ENCODE peak calls at places on chromosomes 1 and 21, in ten cellular contexts. G is lower lobe of right lung; D is aorta; V is CD8-positive, alpha-beta memory T cell; Q is iPS DF 6.9; P is spleen; U is HCT116; F is heart left ventricle; K is tibial nerve; W is SJSA1. L is an unnamed sample. For H3K27me3, H3K4me1 and H3K9me3, the result is how much of the 10 kb centered on the place peaks cover.

GRCh38 chr1:15584489-15585363 is at the start of gene AGMAT:
- DNase-seq in G (peak), D (peak), V (peak), Q (peak), P (peak), U (no peak), F (no peak), K (no peak), W (peak), L (peak)

GRCh38 chr1:62437273-62437945 is 560 bp downstream of the USP1 start:
- DNase-seq in G (no peak), D (no peak), V (peak), Q (no peak), P (no peak), U (no peak), F (no peak), K (no peak), W (no peak), L (no peak)

GRCh38 chr1:214310777-214311690 is 30.1 kb downstream of the SMYD2 start:
- DNase-seq in G (no peak), D (no peak), V (no peak), Q (no peak), P (no peak), U (no peak), F (no peak), K (no peak), W (no peak), L (no peak)

GRCh38 chr1:119683893-119684292 is 27.8 kb upstream of the PHGDH start:
- DNase-seq in G (no peak), D (no peak), V (no peak), Q (no peak), P (no peak), U (no peak), F (no peak), K (no peak), W (no peak), L (no peak)

GRCh38 chr1:91650764-91651163 is 150.1 kb downstream of the CDC7 start:
- DNase-seq in G (no peak), D (peak), V (no peak), Q (no peak), P (no peak), U (no peak), F (peak), K (peak), W (peak), L (peak)

GRCh38 chr1:97190326-97190725 is 468.7 kb downstream of the PTBP2 start:
- DNase-seq in G (no peak), D (no peak), V (no peak), Q (no peak), P (no peak), U (no peak), F (no peak), K (no peak), W (peak), L (no peak)

GRCh38 chr1:162404550-162405160 is 7.3 kb downstream of the SH2D1B start:
- DNase-seq in G (no peak), D (no peak), V (no peak), Q (no peak), P (no peak), U (no peak), F (no peak), K (no peak), W (peak), L (no peak)

GRCh38 chr21:42555756-42556438 is 42.2 kb downstream of the SLC37A1 start:
- DNase-seq in G (peak), D (peak), V (no peak), Q (no peak), P (peak), U (no peak), F (peak), K (no peak), W (no peak), L (no peak)

GRCh38 chr1:35809156-35810095 is 1.6 kb downstream of the AGO4 start:
- DNase-seq in G (no peak), D (no peak), V (no peak), Q (no peak), P (no peak), U (no peak), F (no peak), K (no peak), W (no peak), L (no peak)

GRCh38 chr1:38508272-38508671 is 351.3 kb downstream of the RRAGC start:
- DNase-seq in G (no peak), D (no peak), V (no peak), Q (no peak), P (no peak), U (no peak), F (no peak), K (no peak), W (no peak), L (no peak)

GRCh38 chr1:38502772-38503171 is 356.8 kb downstream of the RRAGC start:
- DNase-seq in G (no peak), D (no peak), V (no peak), Q (no peak), P (no peak), U (no peak), F (no peak), K (no peak), W (peak), L (no peak)

GRCh38 chr1:38512024-38512623 is 347.4 kb downstream of the RRAGC start:
- DNase-seq in G (no peak), D (no peak), V (no peak), Q (no peak), P (no peak), U (no peak), F (no peak), K (no peak), W (no peak), L (no peak)

GRCh38 chr1:38505950-38506349 is 353.6 kb downstream of the RRAGC start:
- DNase-seq in G (no peak), D (no peak), V (no peak), Q (no peak), P (no peak), U (no peak), F (no peak), K (no peak), W (no peak), L (no peak)

DNA sequence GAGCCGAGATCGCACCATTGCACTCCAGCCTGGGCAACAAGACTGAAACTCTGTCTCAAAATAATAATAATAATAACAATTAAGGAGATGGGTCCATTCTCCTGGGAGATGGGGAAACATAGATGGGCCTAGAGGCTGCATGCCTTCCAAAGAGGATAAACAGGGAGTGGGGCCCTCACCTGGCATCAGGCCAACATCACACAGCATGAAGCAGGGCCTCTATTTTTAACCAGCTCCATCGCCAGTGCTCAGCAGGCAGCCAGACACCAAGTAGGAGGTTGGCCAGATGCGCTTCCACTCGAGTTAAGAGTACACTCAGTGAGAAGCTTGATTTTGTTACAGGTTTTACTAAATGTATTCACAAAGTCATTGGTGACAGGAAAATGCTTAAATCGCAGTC is 352.0 kb downstream of the RRAGC start:
- DNase-seq in G (no peak), D (no peak), V (no peak), Q (no peak), P (no peak), U (no peak), F (no peak), K (no peak), W (no peak), L (no peak)
- H3K27me3 ChIP-seq in G (under half), D (under half), V (under half), Q (under half), P (half or more), U (half or more), F (under half), K (under half), W (under half), L (under half)

DNA sequence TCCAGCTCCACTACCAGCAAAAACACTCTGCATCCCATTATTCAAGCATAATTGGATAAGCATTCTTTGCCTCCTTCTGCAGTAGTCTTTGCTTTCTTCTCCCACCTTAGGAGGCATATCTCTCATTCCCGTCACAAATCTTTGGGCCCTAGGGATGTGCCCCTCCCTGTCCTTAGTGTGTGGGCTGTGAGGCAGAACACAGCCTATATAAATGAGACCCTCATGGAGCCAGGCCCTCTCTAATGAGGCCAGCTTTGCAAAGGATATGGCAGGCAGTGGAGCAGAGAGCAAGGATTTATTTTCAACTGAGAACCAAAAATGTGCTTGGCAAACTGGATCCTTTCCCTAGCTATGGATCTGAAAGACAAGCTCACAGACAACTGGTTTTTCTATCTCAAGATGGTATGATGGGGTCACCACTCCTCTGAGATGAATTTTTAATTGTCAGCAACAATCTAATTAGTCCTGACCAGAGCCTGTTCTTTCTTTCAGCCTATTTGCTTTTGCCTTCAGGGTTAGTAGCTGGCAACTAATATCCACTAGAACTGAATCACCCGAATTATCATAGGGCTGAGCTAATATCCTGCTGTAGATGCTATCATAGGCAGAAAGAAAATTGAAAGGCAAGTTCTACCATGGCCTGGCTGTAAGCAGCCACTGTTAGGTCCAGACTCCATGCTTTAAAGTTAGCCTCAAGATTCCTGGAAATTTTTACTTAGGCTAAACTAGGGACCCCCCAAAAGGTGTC is 134.2 kb downstream of the SYT2 start:
- DNase-seq in G (no peak), D (no peak), V (no peak), Q (no peak), P (no peak), U (no peak), F (no peak), K (no peak), W (no peak), L (no peak)
- H3K4me1 ChIP-seq in G (under half), D (under half), V (under half), Q (under half), P (under half), U (under half), F (under half), K (under half), W (half or more), L (under half)

GRCh38 chr21:28148400-28149064 is 844.1 kb downstream of the LTN1 start:
- DNase-seq in G (no peak), D (no peak), V (no peak), Q (no peak), P (no peak), U (no peak), F (no peak), K (no peak), W (no peak), L (peak)
- H3K9me3 ChIP-seq in G (under half), D (under half), V (under half), Q (under half), P (under half), U (under half), F (under half), K (under half), W (under half), L (under half)

DNA sequence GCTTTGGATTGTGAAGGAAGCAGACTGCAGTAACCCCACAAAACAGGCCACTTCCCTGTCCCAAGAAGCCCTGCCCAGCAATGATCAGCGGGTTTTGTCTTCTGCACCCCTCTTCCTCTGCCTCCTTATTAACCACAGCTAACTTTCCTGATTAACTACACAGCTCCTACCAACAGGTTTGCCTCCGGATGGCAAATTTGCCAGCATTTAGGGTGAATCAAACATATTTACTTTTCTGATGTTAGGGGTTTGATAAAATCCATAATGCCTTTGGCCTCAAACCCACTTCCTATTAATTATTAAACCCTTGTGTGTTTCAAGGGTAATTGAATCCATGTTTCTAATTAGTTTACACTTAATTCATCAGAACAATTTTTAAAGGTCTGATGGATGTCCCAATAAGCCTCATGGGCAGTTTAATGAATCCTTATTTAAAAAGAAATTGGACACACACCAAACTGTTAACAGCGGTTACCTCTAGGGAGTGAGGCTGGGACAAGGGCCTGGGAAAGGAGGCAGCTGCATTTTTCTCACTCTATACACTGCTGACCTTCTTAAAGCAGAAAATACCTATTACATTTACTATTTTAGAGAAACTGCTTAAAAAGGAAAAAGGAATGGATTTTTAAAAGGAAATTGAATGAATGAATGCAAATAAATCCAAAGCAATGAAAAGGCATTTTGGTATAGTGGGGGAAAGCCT is 91.9 kb downstream of the CSMD2 start:
- DNase-seq in G (no peak), D (no peak), V (no peak), Q (no peak), P (no peak), U (no peak), F (no peak), K (no peak), W (no peak), L (no peak)
- H3K27me3 ChIP-seq in G (under half), D (under half), V (under half), Q (under half), P (under half), U (under half), F (under half), K (under half), W (under half), L (under half)